ENCODE peak calls at places on chromosomes 6 and 20, in four cellular contexts. M, T, C and L are unnamed samples.

GRCh38 chr6:10526156-10526555 is 5.0 kb downstream of the GCNT2 start:
- DNase-seq in M (no peak), T (no peak), C (no peak), L (no peak)

GRCh38 chr20:32036716-32037355 is 15.2 kb upstream of the HCK start:
- DNase-seq in M (no peak), T (no peak), C (no peak), L (no peak)

GRCh38 chr20:10647471-10647870 is 26.3 kb downstream of the JAG1 start:
- DNase-seq in M (peak; percentile 68), T (no peak), C (no peak), L (no peak)

GRCh38 chr6:129120856-129121255 is 237.9 kb downstream of the LAMA2 start:
- DNase-seq in M (no peak), T (no peak), C (no peak), L (no peak)

GRCh38 chr20:63025534-63026331 is 19.0 kb upstream of the BHLHE23 start:
- DNase-seq in M (peak; percentile 57), T (no peak), C (peak; percentile 23), L (no peak)

GRCh38 chr6:90610671-90611542 is 24.0 kb upstream of the MAP3K7 start:
- DNase-seq in M (no peak), T (no peak), C (no peak), L (peak; percentile 3)

GRCh38 chr6:113352029-113352801 is 504.9 kb upstream of the MARCKS start:
- DNase-seq in M (no peak), T (peak; percentile 90), C (no peak), L (no peak)

GRCh38 chr6:149127212-149127611 is 190.3 kb upstream of the TAB2 start:
- DNase-seq in M (no peak), T (no peak), C (no peak), L (no peak)

GRCh38 chr6:22421187-22421586 is 124.4 kb upstream of the PRL start:
- DNase-seq in M (no peak), T (no peak), C (no peak), L (no peak)

GRCh38 chr6:114638346-114638745 is 295.5 kb upstream of the HS3ST5 start:
- DNase-seq in M (no peak), T (no peak), C (no peak), L (no peak)

GRCh38 chr6:41209547-41209951 is 8.6 kb upstream of the TREML2 start:
- DNase-seq in M (no peak), T (no peak), C (no peak), L (no peak)
- H3K27ac ChIP-seq in M (no peak overlapping the region), T (no peak overlapping the region), C (no peak overlapping the region), L (no peak overlapping the region)

DNA sequence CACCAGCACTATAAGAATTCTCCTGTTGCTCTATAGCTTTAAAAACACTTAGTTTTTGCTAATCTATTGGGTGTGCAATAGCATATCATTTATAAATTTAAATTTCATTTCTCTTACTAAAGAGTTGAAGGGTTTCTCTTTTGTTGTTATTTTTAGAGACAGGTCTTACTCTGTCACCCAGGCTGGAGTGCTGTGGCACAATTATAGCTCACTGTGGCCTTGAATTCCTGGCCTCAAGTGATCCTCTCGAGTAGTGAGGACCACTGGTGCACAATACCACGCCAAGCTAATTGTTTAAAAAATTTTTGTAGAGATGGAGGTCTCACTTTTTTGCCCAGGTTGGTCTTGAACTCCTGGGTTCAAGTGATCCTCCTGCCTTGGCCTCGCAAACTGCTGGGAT is 6.2 kb upstream of the WRNIP1 start:
- DNase-seq in M (no peak), T (no peak), C (no peak), L (no peak)
- H3K27ac ChIP-seq in M (no peak overlapping the region), T (no peak overlapping the region), C (no peak overlapping the region), L (no peak overlapping the region)

GRCh38 chr20:38617830-38618196 is 16.2 kb downstream of the ARHGAP40 start:
- DNase-seq in M (no peak), T (no peak), C (no peak), L (no peak)
- H3K27ac ChIP-seq in M (no peak overlapping the region), T (no peak overlapping the region), C (no peak overlapping the region), L (no peak overlapping the region)

GRCh38 chr6:125169058-125169457 is 15.5 kb downstream of the TPD52L1 start:
- DNase-seq in M (peak; percentile 74), T (no peak), C (no peak), L (no peak)

GRCh38 chr6:125164696-125165095 is 11.1 kb downstream of the TPD52L1 start:
- DNase-seq in M (no peak), T (no peak), C (no peak), L (no peak)

GRCh38 chr6:125163811-125164210 is 10.2 kb downstream of the TPD52L1 start:
- DNase-seq in M (no peak), T (no peak), C (no peak), L (no peak)

GRCh38 chr6:125166711-125167110 is 13.1 kb downstream of the TPD52L1 start:
- DNase-seq in M (no peak), T (no peak), C (no peak), L (no peak)

GRCh38 chr6:125165256-125165655 is 11.7 kb downstream of the TPD52L1 start:
- DNase-seq in M (no peak), T (no peak), C (no peak), L (no peak)
- H3K27ac ChIP-seq in M (no peak overlapping the region), T (no peak overlapping the region), C (no peak overlapping the region), L (no peak overlapping the region)

DNA sequence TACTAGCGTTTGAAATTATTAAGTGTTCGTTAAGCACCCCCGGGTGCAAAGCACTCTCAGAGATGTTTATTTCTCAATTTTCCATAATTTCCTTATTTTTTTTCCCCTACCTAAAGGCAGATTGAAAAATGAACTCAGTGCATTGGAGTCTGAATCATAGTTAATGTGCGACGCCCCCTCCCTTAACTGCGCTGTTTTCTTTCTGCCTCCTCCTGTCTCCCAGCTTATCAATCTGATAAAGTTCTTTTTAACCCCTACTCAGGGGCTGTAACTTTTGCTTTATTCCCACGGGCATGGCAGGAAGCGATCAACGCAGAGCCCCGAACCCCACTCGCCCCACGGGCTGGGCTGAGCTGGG is 58.2 kb downstream of the ZNF831 start:
- DNase-seq in M (no peak), T (no peak), C (no peak), L (no peak)
- H3K27ac ChIP-seq in M (no peak overlapping the region), T (no peak overlapping the region), C (peak overlapping the region; percentile 82), L (peak overlapping the region; percentile 84)